ENCODE peak calls at places on chromosomes 5 and 9, in four cellular contexts. F is PC-3; Z is CD8-positive, alpha-beta T cell; I is A549. Q is an unnamed sample. For H3K4me1, the result is how much of the 10 kb centered on the place peaks cover.

GRCh38 chr5:96093340-96093739 is 131.7 kb upstream of the ELL2 start:
- DNase-seq in F (no peak), I (no peak), Z (no peak), Q (no peak)

GRCh38 chr9:126155756-126156664 is 170.6 kb upstream of the MVB12B start:
- DNase-seq in I (no peak), F (no peak), Z (no peak), Q (no peak)

GRCh38 chr9:107989544-107989943 is 500.0 kb upstream of the KLF4 start:
- DNase-seq in I (no peak), Z (no peak), F (no peak), Q (no peak)

GRCh38 chr9:76298497-76299144 is 95.6 kb downstream of the RFK start:
- DNase-seq in I (peak), Z (no peak), F (no peak), Q (peak)

GRCh38 chr5:1652873-1653707 is 129.3 kb upstream of the LPCAT1 start:
- DNase-seq in F (peak), Z (no peak), I (no peak), Q (peak)

GRCh38 chr5:109936996-109937395 is 247.3 kb downstream of the MAN2A1 start:
- DNase-seq in I (no peak), Z (no peak), F (no peak), Q (peak)

GRCh38 chr9:79213417-79214125 is 358.2 kb upstream of the TLE4 start:
- DNase-seq in F (no peak), Z (no peak), I (no peak), Q (no peak)

GRCh38 chr9:16885896-16886295 is 15.4 kb upstream of the BNC2 start:
- DNase-seq in Z (no peak), I (no peak), F (no peak), Q (no peak)

GRCh38 chr5:134073404-134073803 is 41.1 kb upstream of the TCF7 start:
- DNase-seq in F (peak), Z (no peak), I (peak), Q (no peak)

GRCh38 chr5:139657363-139658321 is 9.5 kb downstream of the CXXC5 start:
- DNase-seq in I (no peak), F (no peak), Z (no peak), Q (no peak)

GRCh38 chr5:43121565-43122484 is 1.1 kb downstream of the ZNF131 start:
- DNase-seq in I (peak), F (peak), Z (no peak), Q (peak)

GRCh38 chr9:70479880-70480291 is 65.4 kb upstream of the KLF9 start:
- DNase-seq in F (no peak), Z (no peak), I (no peak), Q (no peak)

GRCh38 chr9:70746760-70747159 is 332.3 kb upstream of the KLF9 start:
- DNase-seq in I (no peak), F (no peak), Z (no peak), Q (no peak)

GRCh38 chr5:148973455-148973854 is 89.4 kb downstream of the SH3TC2 start:
- DNase-seq in I (no peak), Z (no peak), F (peak), Q (no peak)

GRCh38 chr5:1054799-1055775 is 46.5 kb downstream of the NKD2 start:
- DNase-seq in F (no peak), I (no peak), Z (no peak), Q (no peak)

GRCh38 chr5:10689391-10690081 is 71.5 kb downstream of the DAP start:
- DNase-seq in F (peak), Z (no peak), I (peak), Q (no peak)

GRCh38 chr5:104198156-104198555 is 635.6 kb upstream of the NUDT12 start:
- DNase-seq in F (peak), I (peak), Z (no peak), Q (no peak)

GRCh38 chr5:121968910-121969607 is 7.3 kb downstream of the SRFBP1 start:
- DNase-seq in F (peak), I (peak), Z (no peak), Q (peak)

DNA sequence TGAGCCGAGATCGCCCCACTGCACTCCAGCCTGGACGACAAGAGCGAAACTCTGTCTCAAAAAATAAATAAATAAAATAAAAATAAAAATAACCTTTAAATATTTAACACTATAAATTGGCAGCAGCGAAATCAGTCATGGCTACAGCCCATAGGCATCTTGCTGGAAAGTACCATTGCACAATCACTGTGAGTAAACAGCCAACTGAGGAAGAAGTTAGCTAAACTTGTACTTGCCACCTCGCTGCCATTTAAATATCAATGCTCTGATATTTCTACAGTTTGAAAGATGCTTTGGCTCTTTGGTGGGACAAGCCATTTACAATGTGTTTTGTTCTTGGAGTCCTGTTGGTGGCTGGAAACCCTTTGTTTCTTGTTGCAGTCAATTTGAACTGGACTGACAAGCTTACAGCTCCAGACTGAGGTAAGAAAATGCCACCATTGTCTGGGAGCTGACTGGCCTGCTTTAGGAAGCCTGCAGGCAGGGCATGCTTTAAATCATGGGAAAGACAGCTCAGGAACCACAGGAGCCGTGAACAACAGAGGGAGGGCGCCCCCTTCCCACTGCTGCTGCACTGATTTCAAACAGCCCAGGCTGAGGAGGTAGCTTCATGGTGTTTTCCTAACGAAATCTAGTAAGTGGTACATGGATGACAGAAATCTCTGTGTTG is 322.8 kb upstream of the RFX3 start:
- DNase-seq in I (peak), Z (no peak), F (peak), Q (peak)
- TF ChIP-seq CTCF in I (no peak), Z (no peak), F (peak), Q (peak)

GRCh38 chr9:136779808-136780207 is 11.3 kb upstream of the TMEM141 start:
- DNase-seq in Z (no peak), I (no peak), F (no peak), Q (no peak)
- H3K4me1 ChIP-seq in Z (under half), I (under half), F (under half), Q (under half)

GRCh38 chr5:3200356-3200755 is 395.3 kb upstream of the IRX1 start:
- DNase-seq in F (no peak), I (no peak), Z (no peak), Q (no peak)

GRCh38 chr5:3201121-3201520 is 394.5 kb upstream of the IRX1 start:
- DNase-seq in F (no peak), Z (no peak), I (no peak), Q (no peak)

GRCh38 chr5:3199941-3200340 is 395.7 kb upstream of the IRX1 start:
- DNase-seq in F (no peak), I (no peak), Z (no peak), Q (no peak)

GRCh38 chr5:3201941-3202340 is 393.7 kb upstream of the IRX1 start:
- DNase-seq in Z (no peak), F (no peak), I (no peak), Q (no peak)

GRCh38 chr5:3202570-3202969 is 393.1 kb upstream of the IRX1 start:
- DNase-seq in F (no peak), I (no peak), Z (no peak), Q (no peak)
- TF ChIP-seq CTCF in F (no peak), I (no peak), Z (no peak), Q (no peak)

DNA sequence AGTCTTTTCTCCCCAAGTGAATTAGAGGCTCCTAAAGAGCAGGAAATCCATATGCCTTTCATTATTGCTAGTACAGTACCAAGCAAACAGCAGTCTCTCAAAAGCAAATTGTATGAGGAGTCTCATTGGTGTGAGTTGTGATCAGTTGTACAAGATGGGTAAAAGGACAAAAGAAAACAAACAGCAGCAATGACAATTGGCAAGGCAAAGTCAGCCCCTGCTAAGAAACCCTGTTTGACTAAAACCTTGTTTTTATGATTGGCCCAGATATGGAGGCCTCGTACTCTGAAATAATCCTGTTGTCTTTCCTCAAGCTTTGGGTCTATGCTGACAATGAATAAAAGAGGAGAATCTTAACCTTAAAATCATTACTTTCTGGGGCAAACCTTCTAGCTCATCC is 69.8 kb downstream of the FOXD1 start:
- DNase-seq in F (no peak), Z (no peak), I (no peak), Q (no peak)
- H3K4me1 ChIP-seq in F (under half), Z (under half), I (under half), Q (under half)

GRCh38 chr5:59188415-59189225 is 605.7 kb downstream of the RAB3C start:
- DNase-seq in F (peak), I (peak), Z (peak), Q (peak)
- TF ChIP-seq CTCF in F (peak), I (peak), Z (peak), Q (peak)

GRCh38 chr9:124481115-124481514 is 26.1 kb downstream of the NR5A1 start:
- DNase-seq in Z (no peak), I (no peak), F (no peak), Q (no peak)

GRCh38 chr9:124479371-124479770 is 27.8 kb downstream of the NR5A1 start:
- DNase-seq in F (no peak), Z (no peak), I (no peak), Q (no peak)

GRCh38 chr9:124480621-124480981 is 26.6 kb downstream of the NR5A1 start:
- DNase-seq in F (peak), Z (no peak), I (peak), Q (peak)

GRCh38 chr9:124478014-124478753 is 27.9 kb downstream of the ADGRD2 start:
- DNase-seq in F (no peak), Z (no peak), I (no peak), Q (no peak)

DNA sequence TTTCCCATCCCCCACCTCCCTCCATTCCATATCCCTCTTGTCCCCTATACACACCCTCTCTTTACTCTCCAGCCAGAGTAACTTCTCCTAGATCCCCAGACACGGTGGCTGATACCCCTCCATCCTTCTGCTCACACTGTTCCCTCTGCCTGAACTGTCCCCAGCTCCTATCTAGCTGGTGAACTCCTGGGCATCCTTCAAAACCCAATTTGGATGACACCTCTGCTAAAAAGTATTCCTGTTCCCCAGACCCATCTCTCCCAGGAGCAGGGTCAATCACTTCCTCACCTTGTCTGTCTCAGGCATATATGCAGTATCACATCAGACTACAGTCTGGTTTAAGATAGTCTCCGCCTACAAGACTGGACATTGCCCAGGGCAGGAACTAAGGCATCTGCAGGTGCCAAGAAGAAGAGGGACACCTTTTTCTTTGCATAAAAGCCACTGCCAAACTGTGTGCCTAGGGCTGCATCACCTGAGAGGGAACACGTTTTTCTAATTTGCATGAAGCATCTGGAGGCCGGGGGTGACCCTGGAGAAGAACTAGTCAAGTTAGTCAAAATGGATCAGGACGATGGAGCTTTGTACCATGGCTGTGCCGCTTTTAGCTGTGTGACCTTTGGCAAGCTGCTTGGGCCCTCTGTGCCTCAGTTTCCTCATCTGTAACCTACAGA is 27.1 kb downstream of the NR5A1 start:
- DNase-seq in Z (no peak), I (no peak), F (no peak), Q (no peak)
- H3K4me1 ChIP-seq in Z (under half), I (under half), F (under half), Q (under half)

Q was measured in mammary epithelial cell.